ENCODE peak calls at places on chromosomes 16 and 17, in six cellular contexts. X, Z, U, A, W and G are unnamed samples.

GRCh38 chr17:74407384-74407783 is 24.5 kb upstream of the GPRC5C start:
- DNase-seq in X (no peak), A (no peak), W (no peak), Z (no peak), U (no peak), G (no peak)

GRCh38 chr16:8572919-8573724 is 17.2 kb downstream of the TMEM114 start:
- DNase-seq in Z (peak), X (no peak), W (no peak), A (no peak), U (peak), G (peak)

GRCh38 chr17:33511670-33512069 is 218.6 kb upstream of the ASIC2 start:
- DNase-seq in X (no peak), U (no peak), A (no peak), Z (no peak), W (no peak), G (no peak)

GRCh38 chr16:88768041-88768876 is 16.8 kb downstream of the PIEZO1 start:
- DNase-seq in U (peak), X (no peak), A (no peak), Z (peak), W (no peak), G (no peak)

GRCh38 chr17:76521262-76521661 is 16.2 kb downstream of the CYGB start:
- DNase-seq in X (no peak), U (no peak), W (no peak), Z (no peak), A (no peak), G (no peak)

GRCh38 chr17:32622540-32622939 is 135.7 kb downstream of the CDK5R1 start:
- DNase-seq in W (no peak), A (no peak), U (no peak), X (no peak), Z (no peak), G (no peak)

GRCh38 chr17:39195568-39196160 is 1.8 kb downstream of the CACNB1 start:
- DNase-seq in W (no peak), U (no peak), Z (no peak), A (no peak), X (no peak), G (no peak)

GRCh38 chr17:72358465-72358864 is 237.6 kb downstream of the SOX9 start:
- DNase-seq in U (peak), A (no peak), W (no peak), X (no peak), Z (no peak), G (no peak)

GRCh38 chr16:70706948-70707465 is 21.2 kb upstream of the MTSS2 start:
- DNase-seq in Z (peak), X (no peak), U (peak), W (no peak), A (no peak), G (no peak)

GRCh38 chr16:31476305-31477219 is 4.6 kb downstream of the TGFB1I1 start:
- DNase-seq in W (no peak), X (peak), A (peak), U (no peak), Z (peak), G (no peak)

GRCh38 chr17:56009795-56010715 is 143.2 kb upstream of the ANKFN1 start:
- DNase-seq in X (no peak), U (peak), W (peak), A (no peak), Z (no peak), G (no peak)

GRCh38 chr16:49484454-49484853 is 110.8 kb downstream of the C16orf78 start:
- DNase-seq in X (no peak), W (no peak), U (no peak), A (peak), Z (peak), G (no peak)

GRCh38 chr16:27217256-27217655 is 13.9 kb downstream of the KDM8 start:
- DNase-seq in X (no peak), A (no peak), W (no peak), Z (peak), U (peak), G (no peak)

GRCh38 chr17:38674013-38674748 is 576 bp downstream of the EPOP start:
- DNase-seq in U (no peak), W (no peak), Z (no peak), A (peak), X (no peak), G (no peak)

GRCh38 chr16:56912746-56913703 is 18.9 kb upstream of the HERPUD1 start:
- DNase-seq in U (peak), W (no peak), A (no peak), X (no peak), Z (peak), G (no peak)

GRCh38 chr17:9329251-9329921 is 246.2 kb downstream of the STX8 start:
- DNase-seq in Z (no peak), A (no peak), X (no peak), U (no peak), W (no peak), G (no peak)

GRCh38 chr16:67190448-67191399 is 788 bp upstream of the EXOC3L1 start:
- DNase-seq in Z (peak), X (no peak), A (no peak), U (peak), W (no peak), G (no peak)

GRCh38 chr17:59155439-59156177 is at the start of gene PRR11:
- DNase-seq in W (peak), U (peak), X (peak), Z (no peak), A (peak), G (peak)